ENCODE peak calls at places on chromosomes 16 and 17, in five cellular contexts. L, K, C, Q and V are unnamed samples.

GRCh38 chr17:61018938-61019337 is 341.3 kb downstream of the BCAS3 start:
- DNase-seq in C (no peak), L (no peak), Q (no peak), K (no peak), V (no peak)

GRCh38 chr17:76000016-76000754 is 470 bp upstream of the CDK3 start:
- DNase-seq in Q (peak), C (peak), L (peak), K (peak), V (peak)

GRCh38 chr16:15811778-15812750 is 44.8 kb downstream of the MYH11 start:
- DNase-seq in L (no peak), K (peak), Q (peak), C (no peak), V (no peak)

GRCh38 chr16:56190903-56191806 is at the start of gene GNAO1:
- DNase-seq in Q (peak), C (peak), K (peak), L (peak), V (peak)

GRCh38 chr17:69492410-69493071 is 78.0 kb downstream of the MAP2K6 start:
- DNase-seq in C (no peak), Q (peak), L (no peak), K (no peak), V (no peak)

GRCh38 chr17:17684901-17685774 is 3.9 kb downstream of the RAI1 start:
- DNase-seq in Q (peak), K (peak), L (peak), C (no peak), V (peak)

GRCh38 chr17:43669971-43670644 is 8.4 kb upstream of the MEOX1 start:
- DNase-seq in Q (peak), C (peak), L (no peak), K (peak), V (no peak)

GRCh38 chr16:56212144-56212543 is 20.9 kb downstream of the GNAO1 start:
- DNase-seq in L (no peak), C (no peak), Q (no peak), K (no peak), V (no peak)

GRCh38 chr17:36755586-36755985 is 154.2 kb downstream of the MRM1 start:
- DNase-seq in Q (no peak), C (peak), L (peak), K (no peak), V (peak)

GRCh38 chr17:50679008-50679544 is 28.6 kb downstream of the ANKRD40 start:
- DNase-seq in K (no peak), C (no peak), L (no peak), Q (no peak), V (no peak)

GRCh38 chr17:16379654-16380053 is 1.2 kb upstream of the UBB start:
- DNase-seq in C (no peak), K (no peak), Q (no peak), L (no peak), V (no peak)

GRCh38 chr16:4768549-4769305 is 1.8 kb upstream of the ZNF500 start:
- DNase-seq in L (peak), C (peak), Q (peak), K (peak), V (peak)

GRCh38 chr17:55642741-55643140 is 79.9 kb downstream of the TMEM100 start:
- DNase-seq in K (no peak), L (no peak), Q (no peak), C (no peak), V (no peak)

GRCh38 chr16:89114159-89114981 is 20.7 kb downstream of the ACSF3 start:
- DNase-seq in K (no peak), Q (no peak), C (peak), L (no peak), V (no peak)

GRCh38 chr17:60601443-60602384 is 1.7 kb downstream of the PPM1D start:
- DNase-seq in L (peak), K (peak), C (no peak), Q (peak), V (peak)

GRCh38 chr17:6684460-6684783 is 28.7 kb downstream of the SLC13A5 start:
- DNase-seq in C (peak), L (no peak), K (no peak), Q (no peak), V (no peak)

GRCh38 chr16:50573279-50573678 is 25.1 kb downstream of the NKD1 start:
- DNase-seq in K (no peak), C (no peak), Q (no peak), L (no peak), V (no peak)

GRCh38 chr17:75783803-75784472 is 668 bp upstream of the UNK start:
- DNase-seq in L (no peak), Q (no peak), C (no peak), K (peak), V (no peak)

GRCh38 chr16:53356478-53357207 is 77.6 kb upstream of the RBL2 start:
- DNase-seq in L (no peak), C (no peak), K (no peak), Q (no peak), V (no peak)

GRCh38 chr16:77749415-77749814 is 27.1 kb downstream of the NUDT7 start:
- DNase-seq in C (no peak), K (no peak), Q (no peak), L (no peak), V (no peak)

GRCh38 chr17:48725294-48726064 is 2.5 kb downstream of the PRAC2 start:
- DNase-seq in C (peak), Q (no peak), L (no peak), K (no peak), V (no peak)

DNA sequence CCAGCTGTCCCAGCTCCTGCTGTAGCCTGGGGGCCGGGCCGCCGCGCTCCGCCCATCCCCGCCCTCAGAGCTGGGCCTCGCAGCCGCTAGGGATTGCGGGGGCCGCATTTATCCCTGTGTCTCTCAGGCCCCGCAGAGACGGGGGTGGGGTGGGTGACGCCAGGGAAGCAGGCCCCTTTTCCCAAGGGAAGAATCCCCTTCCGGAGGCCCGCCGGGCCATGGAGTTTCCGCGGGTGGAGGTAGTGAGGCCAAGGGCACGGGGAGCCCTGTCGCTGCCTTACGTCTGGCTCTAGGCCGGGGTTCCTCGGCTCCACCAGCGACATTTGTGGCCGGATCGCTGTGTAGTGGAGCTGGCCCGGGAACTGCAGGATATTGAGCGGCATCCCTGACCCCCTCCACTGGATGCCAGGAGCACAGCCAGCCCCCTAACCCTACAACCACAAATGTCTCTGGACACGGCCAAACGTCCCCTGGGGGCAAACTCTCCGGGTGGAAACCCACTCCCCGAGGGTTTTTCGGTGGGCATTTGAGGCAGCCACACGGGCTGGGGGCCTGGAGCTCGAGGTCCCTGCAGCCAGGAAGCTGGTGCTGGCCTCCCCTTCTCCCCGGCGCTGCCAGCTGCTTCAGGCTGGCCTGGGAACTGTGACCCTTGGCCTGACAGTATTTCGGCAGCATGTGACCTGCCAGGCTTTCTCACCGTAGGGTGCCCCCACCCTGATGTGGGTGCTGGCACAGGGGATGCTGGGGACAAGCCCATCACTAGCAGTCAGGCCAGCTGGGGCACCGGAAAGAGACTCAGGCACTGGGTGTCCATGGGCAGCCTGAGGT is 12.0 kb upstream of the CD300A start:
- DNase-seq in L (peak), K (no peak), C (peak), Q (peak), V (no peak)
- TF ChIP-seq POLR2A in L (no peak), K (no peak), C (peak), Q (no peak), V (no peak)

GRCh38 chr16:8674413-8675022 is at the start of gene ABAT:
- DNase-seq in Q (peak), C (peak), K (peak), L (peak), V (peak)
- TF ChIP-seq POLR2A in Q (no peak), C (peak), K (no peak), L (no peak), V (no peak)

GRCh38 chr16:87954361-87954760 is 3.1 kb downstream of the BANP start:
- DNase-seq in L (no peak), Q (no peak), K (peak), C (no peak), V (no peak)

GRCh38 chr16:87953308-87954208 is 2.3 kb downstream of the BANP start:
- DNase-seq in C (no peak), L (peak), K (no peak), Q (no peak), V (no peak)

GRCh38 chr16:87950765-87951549 is at the start of gene BANP:
- DNase-seq in L (peak), K (peak), Q (peak), C (peak), V (peak)

GRCh38 chr16:87952751-87953150 is 1.5 kb downstream of the BANP start:
- DNase-seq in Q (no peak), C (no peak), K (no peak), L (no peak), V (no peak)

GRCh38 chr16:87951550-87952538 is 610 bp downstream of the BANP start:
- DNase-seq in L (peak), Q (no peak), C (no peak), K (no peak), V (peak)
- TF ChIP-seq POLR2A in L (peak), Q (peak), C (peak), K (no peak), V (no peak)

DNA sequence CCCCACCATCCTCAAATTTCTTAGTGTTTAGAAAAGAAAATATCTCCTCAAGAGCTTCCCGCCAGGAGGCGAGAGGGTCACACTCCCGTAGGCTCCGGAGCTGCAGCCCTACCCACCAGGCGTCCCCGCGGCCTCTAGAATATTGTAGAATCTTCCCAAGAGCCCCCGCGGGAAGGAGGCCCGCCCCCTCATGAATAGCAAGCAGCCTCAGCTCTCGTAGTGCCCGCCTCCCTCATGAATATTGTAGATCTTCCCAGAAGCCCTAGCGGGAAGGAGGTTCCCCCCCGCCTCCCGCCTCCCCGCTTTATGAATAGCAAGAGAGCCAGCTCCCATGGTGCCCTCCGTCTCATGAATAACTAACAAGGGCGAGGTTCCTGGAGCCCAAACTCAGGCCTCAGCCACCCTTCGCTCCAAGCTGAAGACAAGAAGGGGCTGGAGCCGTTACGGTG is at the start of gene FBXO47:
- DNase-seq in L (peak), Q (peak), K (peak), C (peak), V (peak)
- TF ChIP-seq POLR2A in L (peak), Q (no peak), K (no peak), C (no peak), V (peak)

GRCh38 chr16:2508722-2509400 is 4.9 kb upstream of the ATP6V0C start:
- DNase-seq in C (no peak), L (no peak), K (no peak), Q (no peak), V (no peak)

GRCh38 chr16:2512920-2513404 is 790 bp upstream of the ATP6V0C start:
- DNase-seq in L (no peak), C (no peak), Q (no peak), K (no peak), V (no peak)

GRCh38 chr16:2511996-2512919 is 1.5 kb upstream of the ATP6V0C start:
- DNase-seq in L (no peak), Q (no peak), C (no peak), K (no peak), V (no peak)

GRCh38 chr16:2513405-2514332 is at the start of gene ATP6V0C:
- DNase-seq in K (peak), C (peak), L (peak), Q (peak), V (peak)

DNA sequence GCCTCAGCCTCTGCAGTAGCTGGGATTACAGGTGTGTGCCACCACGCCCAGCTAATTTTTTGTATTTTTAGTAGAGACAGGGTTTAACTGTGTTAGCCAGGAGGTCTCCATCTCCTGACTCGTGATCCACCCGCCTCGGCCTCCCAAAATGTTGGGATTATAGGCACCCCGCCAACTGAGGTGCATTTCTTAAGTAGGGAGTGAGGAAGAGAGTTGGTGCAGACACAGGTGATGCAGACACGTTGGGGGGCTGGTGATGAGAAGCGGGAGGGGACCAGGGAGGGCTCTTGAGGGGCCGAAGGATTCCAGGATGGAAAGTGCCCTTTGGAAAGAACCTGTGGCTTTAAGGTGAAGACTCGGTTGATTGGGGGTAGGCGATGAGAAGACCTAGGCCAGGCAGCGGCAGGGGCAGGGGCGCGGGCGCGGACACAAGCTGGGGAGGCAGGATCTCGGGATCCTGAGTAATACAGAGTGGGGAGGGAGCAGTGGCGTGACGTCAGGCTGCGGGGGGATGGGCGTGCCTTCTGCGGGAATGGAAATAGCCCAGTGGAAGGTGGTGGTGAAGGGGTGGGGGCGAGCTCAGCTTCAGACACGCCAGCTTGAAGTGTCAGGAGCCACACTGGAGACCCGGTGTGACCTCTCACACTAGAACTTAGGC is 2.5 kb upstream of the ATP6V0C start:
- DNase-seq in K (peak), L (peak), C (no peak), Q (peak), V (peak)
- TF ChIP-seq POLR2A in K (no peak), L (no peak), C (no peak), Q (no peak), V (no peak)

GRCh38 chr17:74212913-74213791 is at the start of gene TTYH2:
- DNase-seq in L (peak), Q (peak), C (peak), K (peak), V (peak)
- TF ChIP-seq POLR2A in L (no peak), Q (no peak), C (no peak), K (no peak), V (peak)

GRCh38 chr16:81530814-81531213 is 86.2 kb downstream of the CMIP start:
- DNase-seq in L (no peak), Q (no peak), K (no peak), C (no peak), V (no peak)
- TF ChIP-seq POLR2A in L (no peak), Q (no peak), K (no peak), C (no peak), V (no peak)

GRCh38 chr17:81867952-81868673 is 3.0 kb downstream of the ARHGDIA start:
- DNase-seq in Q (no peak), C (no peak), K (no peak), L (no peak), V (no peak)
- TF ChIP-seq POLR2A in Q (peak), C (no peak), K (no peak), L (peak), V (no peak)

GRCh38 chr17:1830288-1830687 is 483 bp downstream of the RPA1 start:
- DNase-seq in Q (no peak), L (peak), K (no peak), C (no peak), V (peak)
- TF ChIP-seq POLR2A in Q (no peak), L (no peak), K (no peak), C (no peak), V (no peak)

DNA sequence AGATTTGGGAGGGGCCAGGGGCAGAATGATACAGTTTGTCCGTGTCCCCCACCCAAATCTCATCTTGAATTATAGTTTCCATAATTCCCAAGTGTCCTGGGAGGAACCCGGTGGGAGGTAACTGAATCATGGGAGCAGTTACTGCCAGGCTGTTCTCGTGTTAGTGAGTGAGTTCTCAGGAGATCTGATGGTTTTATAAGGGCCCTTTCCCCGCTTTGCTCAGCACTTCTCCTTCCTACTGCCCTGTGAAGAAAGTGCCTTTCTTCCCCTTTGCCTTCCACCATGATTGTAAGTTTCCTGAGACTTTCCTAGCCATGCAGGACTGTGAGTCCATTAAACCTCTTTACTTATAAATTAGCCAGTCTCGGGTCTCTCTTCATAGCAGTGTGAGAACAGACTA is 28.9 kb upstream of the SEC14L1 start:
- DNase-seq in Q (no peak), K (no peak), L (no peak), C (no peak), V (no peak)
- TF ChIP-seq POLR2A in Q (no peak), K (no peak), L (no peak), C (no peak), V (no peak)